ENCODE peak calls at places on chromosome 13, in six cellular contexts. F is tibial nerve, L is right lobe of liver, Q is adrenal gland, V is stomach, T is body of pancreas. B is an unnamed sample.

GRCh38 chr13:114128624-114129522 is 3.5 kb downstream of the RASA3 start:
- DNase-seq in V (peak), T (peak), L (peak), F (peak), Q (peak), B (peak)

GRCh38 chr13:21638319-21639282 is 32.3 kb upstream of the FGF9 start:
- DNase-seq in Q (peak), V (no peak), L (no peak), T (peak), F (peak), B (peak)

GRCh38 chr13:46181799-46182490 is at the start of gene LCP1:
- DNase-seq in V (peak), Q (no peak), L (peak), F (peak), T (no peak), B (peak)

GRCh38 chr13:41231786-41232185 is 31.6 kb downstream of the MTRF1 start:
- DNase-seq in Q (peak), T (peak), F (no peak), V (peak), L (no peak), B (peak)

GRCh38 chr13:106515635-106516254 is 19.7 kb downstream of the EFNB2 start:
- DNase-seq in L (no peak), F (no peak), V (no peak), Q (no peak), T (no peak), B (no peak)

GRCh38 chr13:78241278-78241919 is 322.8 kb upstream of the EDNRB start:
- DNase-seq in V (no peak), T (peak), Q (peak), F (no peak), L (peak), B (peak)

GRCh38 chr13:83214452-83214851 is 667.8 kb downstream of the SLITRK1 start:
- DNase-seq in L (no peak), V (no peak), T (no peak), Q (no peak), F (no peak), B (no peak)

GRCh38 chr13:110322126-110322827 is 15.2 kb downstream of the COL4A2 start:
- DNase-seq in F (no peak), V (no peak), T (no peak), L (no peak), Q (peak), B (peak)

GRCh38 chr13:37382156-37382555 is 216.4 kb downstream of the POSTN start:
- DNase-seq in V (no peak), T (no peak), F (no peak), Q (no peak), L (no peak), B (no peak)

GRCh38 chr13:60584976-60585375 is 188.0 kb downstream of the TDRD3 start:
- DNase-seq in T (no peak), F (peak), L (no peak), V (no peak), Q (no peak), B (no peak)

GRCh38 chr13:94233401-94233800 is 246.1 kb downstream of the DCT start:
- DNase-seq in Q (peak), F (peak), T (no peak), L (no peak), V (no peak), B (no peak)

GRCh38 chr13:91304740-91305139 is 42.7 kb upstream of the MIR17HG start:
- DNase-seq in F (no peak), V (no peak), T (no peak), Q (no peak), L (no peak), B (no peak)

GRCh38 chr13:91311491-91311890 is 36.0 kb upstream of the MIR17HG start:
- DNase-seq in T (no peak), F (no peak), Q (no peak), V (no peak), L (no peak), B (no peak)

GRCh38 chr13:91307887-91308286 is 39.6 kb upstream of the MIR17HG start:
- DNase-seq in F (no peak), L (no peak), V (no peak), T (no peak), Q (no peak), B (no peak)

GRCh38 chr13:91305652-91306051 is 41.8 kb upstream of the MIR17HG start:
- DNase-seq in Q (no peak), L (no peak), V (no peak), T (no peak), F (no peak), B (no peak)

GRCh38 chr13:91308299-91308698 is 39.2 kb upstream of the MIR17HG start:
- DNase-seq in L (no peak), V (no peak), Q (no peak), T (no peak), F (no peak), B (no peak)
- TF ChIP-seq CTCF in L (no peak), V (no peak), Q (no peak), T (no peak), F (no peak), B (no peak)

GRCh38 chr13:74133657-74134201 is 475 bp downstream of the KLF12 start:
- DNase-seq in Q (peak), T (peak), V (peak), F (peak), L (peak), B (peak)
- TF ChIP-seq POLR2A in Q (peak), T (peak), V (peak), F (no peak), L (peak), B (peak)

GRCh38 chr13:50187352-50188029 is 172.2 kb downstream of the KCNRG start:
- DNase-seq in V (no peak), Q (no peak), T (no peak), L (no peak), F (no peak), B (no peak)
- TF ChIP-seq CTCF in V (no peak), Q (no peak), T (no peak), L (no peak), F (no peak), B (no peak)

GRCh38 chr13:33352520-33352919 is 67.0 kb upstream of the STARD13 start:
- DNase-seq in F (no peak), V (no peak), Q (no peak), T (peak), L (no peak), B (no peak)

GRCh38 chr13:33351324-33351723 is 65.8 kb upstream of the STARD13 start:
- DNase-seq in Q (no peak), L (no peak), V (no peak), F (no peak), T (no peak), B (peak)

GRCh38 chr13:33352023-33352422 is 66.5 kb upstream of the STARD13 start:
- DNase-seq in F (no peak), V (no peak), T (no peak), Q (no peak), L (no peak), B (no peak)

GRCh38 chr13:33353646-33354045 is 68.1 kb upstream of the STARD13 start:
- DNase-seq in Q (no peak), V (no peak), T (no peak), F (no peak), L (no peak), B (no peak)

DNA sequence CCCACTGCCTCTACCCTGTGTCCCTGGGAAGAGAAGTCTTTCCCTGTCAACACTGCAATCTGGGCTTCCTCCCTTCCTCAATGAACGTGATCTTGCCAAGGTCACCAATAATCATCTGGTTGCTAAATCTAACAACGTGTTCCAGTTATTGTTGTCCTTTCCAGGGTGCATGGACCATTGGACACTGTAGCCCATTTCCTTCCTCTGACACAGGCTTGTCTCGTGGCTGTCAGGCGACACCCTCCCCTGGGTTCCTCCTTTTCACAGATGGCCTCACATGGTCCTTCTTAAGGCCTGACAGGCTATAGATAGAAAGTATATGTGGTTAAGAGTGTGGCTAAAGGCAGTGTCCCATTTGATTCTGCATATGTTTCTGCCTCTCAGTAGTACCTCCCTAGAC is 67.7 kb upstream of the STARD13 start:
- DNase-seq in V (no peak), Q (peak), F (peak), L (peak), T (peak), B (peak)
- TF ChIP-seq POLR2A in V (no peak), Q (no peak), F (no peak), L (peak), T (no peak), B (no peak)

DNA sequence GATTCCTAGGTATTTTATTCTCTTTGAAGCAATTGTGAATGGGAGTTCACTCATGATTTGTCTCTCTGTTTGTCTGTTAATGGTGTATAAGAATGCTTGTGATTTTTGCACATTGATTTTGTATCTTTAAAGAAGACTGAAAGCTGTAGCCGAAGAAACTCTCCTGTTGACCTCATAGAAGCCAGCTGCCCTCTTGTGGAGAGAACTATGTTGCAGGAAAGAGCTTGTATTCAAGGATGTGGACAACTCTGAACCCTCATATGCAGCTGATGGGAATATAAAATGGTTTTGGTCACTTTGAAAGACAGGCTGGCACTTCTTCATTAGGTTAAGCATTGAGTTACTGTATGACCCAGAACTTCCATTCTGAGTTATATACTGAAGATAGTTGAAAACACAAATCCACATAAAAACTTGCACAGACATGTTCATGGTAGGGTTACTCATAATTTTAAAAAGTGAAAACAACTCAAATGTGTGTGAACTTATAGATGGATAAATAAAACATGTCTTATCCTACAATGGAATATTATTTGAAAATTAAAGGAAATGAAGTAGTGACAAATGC is 65.8 kb upstream of the SLITRK6 start:
- DNase-seq in T (no peak), F (no peak), L (no peak), V (no peak), Q (no peak), B (no peak)
- TF ChIP-seq CTCF in T (no peak), F (no peak), L (peak), V (no peak), Q (peak), B (no peak)

GRCh38 chr13:39106216-39106995 is 68.2 kb downstream of the NHLRC3 start:
- DNase-seq in V (no peak), Q (no peak), T (no peak), L (no peak), F (no peak), B (no peak)

GRCh38 chr13:39108746-39109145 is 70.5 kb downstream of the NHLRC3 start:
- DNase-seq in L (no peak), F (no peak), T (no peak), Q (no peak), V (no peak), B (no peak)

GRCh38 chr13:39105110-39105509 is 66.9 kb downstream of the NHLRC3 start:
- DNase-seq in L (no peak), V (no peak), Q (no peak), F (no peak), T (no peak), B (no peak)

GRCh38 chr13:39110518-39111097 is 72.4 kb downstream of the NHLRC3 start:
- DNase-seq in T (no peak), Q (no peak), F (no peak), V (no peak), L (no peak), B (no peak)

GRCh38 chr13:39107484-39108040 is 69.3 kb downstream of the NHLRC3 start:
- DNase-seq in F (no peak), V (no peak), T (no peak), Q (no peak), L (no peak), B (no peak)
- TF ChIP-seq POLR2A in F (no peak), V (no peak), T (no peak), Q (no peak), L (no peak), B (no peak)

DNA sequence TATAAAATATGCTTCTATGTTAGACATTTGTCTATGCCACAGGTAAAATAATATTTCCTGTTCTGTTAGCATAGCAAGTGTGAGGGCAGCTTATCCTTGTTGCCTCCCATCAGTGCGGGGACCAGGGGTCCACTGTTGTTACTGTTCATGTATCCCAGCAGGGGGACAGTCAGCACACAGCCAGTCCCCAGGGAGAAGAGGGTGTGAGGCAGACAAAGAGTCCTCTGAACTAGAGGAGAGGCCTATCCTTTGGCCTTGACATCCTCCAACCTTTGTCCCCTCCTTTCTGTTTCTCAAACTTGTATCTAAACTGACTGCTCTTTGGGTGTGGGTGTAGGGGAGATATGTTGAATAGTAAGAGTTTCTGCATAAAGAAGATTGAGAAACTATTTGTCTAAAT is 2.9 kb upstream of the GPR18 start:
- DNase-seq in F (no peak), L (no peak), V (no peak), T (no peak), Q (no peak), B (no peak)
- TF ChIP-seq CTCF in F (no peak), L (no peak), V (no peak), T (no peak), Q (no peak), B (no peak)

DNA sequence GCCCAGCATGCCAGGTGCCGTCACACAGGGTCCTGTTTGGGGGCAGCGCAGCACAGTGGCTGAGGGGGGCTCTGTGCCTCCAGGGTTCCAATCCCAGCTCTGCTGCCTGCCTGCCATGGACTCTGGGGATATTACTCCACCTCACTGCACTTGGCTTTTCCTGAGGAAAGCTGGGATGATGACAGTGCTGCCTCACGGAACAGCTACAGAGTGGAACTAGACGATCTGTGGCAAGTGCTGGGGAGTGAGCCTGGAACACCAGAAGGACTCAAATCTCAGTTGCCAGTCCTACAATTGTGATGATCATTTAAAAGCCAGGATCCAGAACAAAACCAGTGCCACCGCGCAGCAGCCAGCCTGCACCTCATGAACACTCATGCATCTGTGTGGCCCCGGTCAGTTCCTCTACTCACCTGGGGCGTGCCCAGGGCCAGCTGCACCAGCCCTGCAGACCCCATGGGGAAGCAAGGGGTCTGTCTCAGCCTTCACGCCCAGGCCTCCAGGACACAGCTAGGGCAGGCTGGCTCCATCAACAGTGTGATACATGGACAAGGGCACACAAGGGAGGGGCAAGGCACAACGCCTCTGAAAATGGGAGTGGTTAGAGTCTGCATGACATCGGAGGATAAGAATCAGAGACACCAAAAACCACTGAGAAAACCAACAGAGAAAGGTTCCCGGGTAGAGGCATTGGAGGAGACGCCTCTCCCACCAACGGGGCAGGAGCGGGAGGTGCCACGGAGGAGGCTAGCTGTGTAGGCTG is 55.2 kb downstream of the ATP7B start:
- DNase-seq in Q (no peak), L (no peak), T (no peak), F (no peak), V (no peak), B (no peak)
- TF ChIP-seq POLR2A in Q (no peak), L (no peak), T (no peak), F (no peak), V (no peak), B (no peak)